ENCODE peak calls at places on chromosomes 2 and 18, in nine cellular contexts. One of them, this sample, is unnamed.

GRCh38 chr18:70243545-70243944 is 38.1 kb upstream of the RTTN start:
- DNase-seq in CD8-positive, alpha-beta memory T cell: no peak
- DNase-seq in cardiac muscle cell: no peak
- DNase-seq in mucosa of descending colon: no peak
- DNase-seq in stomach: no peak
- DNase-seq in adrenal gland: no peak
- DNase-seq in body of pancreas: no peak
- DNase-seq in colonic mucosa: no peak
- DNase-seq in A673: no peak
- DNase-seq in this sample: no peak

GRCh38 chr2:63790491-63790890 is 51.2 kb upstream of the UGP2 start:
- DNase-seq in CD8-positive, alpha-beta memory T cell: no peak
- DNase-seq in cardiac muscle cell: no peak
- DNase-seq in mucosa of descending colon: no peak
- DNase-seq in stomach: no peak
- DNase-seq in adrenal gland: no peak
- DNase-seq in body of pancreas: no peak
- DNase-seq in colonic mucosa: no peak
- DNase-seq in A673: no peak
- DNase-seq in this sample: no peak

GRCh38 chr18:23881778-23882177 is 132.8 kb upstream of the TTC39C start:
- DNase-seq in CD8-positive, alpha-beta memory T cell: no peak
- DNase-seq in cardiac muscle cell: peak; percentile 36
- DNase-seq in mucosa of descending colon: no peak
- DNase-seq in stomach: peak; percentile 72
- DNase-seq in adrenal gland: no peak
- DNase-seq in body of pancreas: peak; percentile 74
- DNase-seq in colonic mucosa: no peak
- DNase-seq in A673: no peak
- DNase-seq in this sample: peak; percentile 56

GRCh38 chr18:52875711-52876110 is 535.7 kb downstream of the DCC start:
- DNase-seq in CD8-positive, alpha-beta memory T cell: no peak
- DNase-seq in cardiac muscle cell: no peak
- DNase-seq in mucosa of descending colon: no peak
- DNase-seq in stomach: no peak
- DNase-seq in adrenal gland: no peak
- DNase-seq in body of pancreas: no peak
- DNase-seq in colonic mucosa: no peak
- DNase-seq in A673: no peak
- DNase-seq in this sample: no peak

GRCh38 chr2:46569061-46569560 is 89.7 kb downstream of the TMEM247 start:
- DNase-seq in CD8-positive, alpha-beta memory T cell: no peak
- DNase-seq in cardiac muscle cell: peak; percentile 65
- DNase-seq in mucosa of descending colon: peak; percentile 39
- DNase-seq in stomach: no peak
- DNase-seq in adrenal gland: no peak
- DNase-seq in body of pancreas: no peak
- DNase-seq in colonic mucosa: no peak
- DNase-seq in A673: no peak
- DNase-seq in this sample: no peak

GRCh38 chr2:20326163-20326780 is 24.4 kb downstream of the PUM2 start:
- DNase-seq in CD8-positive, alpha-beta memory T cell: peak; percentile 27
- DNase-seq in cardiac muscle cell: peak; percentile 69
- DNase-seq in mucosa of descending colon: peak; percentile 80
- DNase-seq in stomach: peak; percentile 61
- DNase-seq in adrenal gland: peak; percentile 72
- DNase-seq in body of pancreas: peak; percentile 53
- DNase-seq in colonic mucosa: peak; percentile 53
- DNase-seq in A673: peak; percentile 68
- DNase-seq in this sample: no peak

GRCh38 chr18:24763765-24764548 is 303.5 kb downstream of the HRH4 start:
- DNase-seq in CD8-positive, alpha-beta memory T cell: no peak
- DNase-seq in cardiac muscle cell: no peak
- DNase-seq in mucosa of descending colon: no peak
- DNase-seq in stomach: no peak
- DNase-seq in adrenal gland: no peak
- DNase-seq in body of pancreas: no peak
- DNase-seq in colonic mucosa: no peak
- DNase-seq in A673: peak; percentile 59
- DNase-seq in this sample: peak; percentile 57

GRCh38 chr2:18455256-18455862 is 105.1 kb downstream of the RDH14 start:
- DNase-seq in CD8-positive, alpha-beta memory T cell: no peak
- DNase-seq in cardiac muscle cell: peak; percentile 40
- DNase-seq in mucosa of descending colon: no peak
- DNase-seq in stomach: no peak
- DNase-seq in adrenal gland: no peak
- DNase-seq in body of pancreas: peak; percentile 13
- DNase-seq in colonic mucosa: no peak
- DNase-seq in A673: no peak
- DNase-seq in this sample: peak; percentile 60

GRCh38 chr2:37156857-37157714 is at the start of gene EIF2AK2:
- DNase-seq in CD8-positive, alpha-beta memory T cell: peak; percentile 86
- DNase-seq in cardiac muscle cell: peak; percentile 82
- DNase-seq in mucosa of descending colon: peak; percentile 86
- DNase-seq in stomach: peak; percentile 84
- DNase-seq in adrenal gland: peak; percentile 92
- DNase-seq in body of pancreas: peak; percentile 86
- DNase-seq in colonic mucosa: peak; percentile 89
- DNase-seq in A673: peak; percentile 91
- DNase-seq in this sample: peak; percentile 93

GRCh38 chr2:151297882-151298281 is 8.4 kb upstream of the NMI start:
- DNase-seq in CD8-positive, alpha-beta memory T cell: no peak
- DNase-seq in cardiac muscle cell: no peak
- DNase-seq in mucosa of descending colon: no peak
- DNase-seq in stomach: no peak
- DNase-seq in adrenal gland: no peak
- DNase-seq in body of pancreas: no peak
- DNase-seq in colonic mucosa: no peak
- DNase-seq in A673: peak; percentile 76
- DNase-seq in this sample: no peak

GRCh38 chr2:24515841-24516240 is 24.8 kb downstream of the NCOA1 start:
- DNase-seq in CD8-positive, alpha-beta memory T cell: no peak
- DNase-seq in cardiac muscle cell: peak; percentile 4
- DNase-seq in mucosa of descending colon: no peak
- DNase-seq in stomach: no peak
- DNase-seq in adrenal gland: no peak
- DNase-seq in body of pancreas: no peak
- DNase-seq in colonic mucosa: no peak
- DNase-seq in A673: peak; percentile 16
- DNase-seq in this sample: no peak

GRCh38 chr2:24514820-24515219 is 23.8 kb downstream of the NCOA1 start:
- DNase-seq in CD8-positive, alpha-beta memory T cell: no peak
- DNase-seq in cardiac muscle cell: no peak
- DNase-seq in mucosa of descending colon: no peak
- DNase-seq in stomach: no peak
- DNase-seq in adrenal gland: no peak
- DNase-seq in body of pancreas: no peak
- DNase-seq in colonic mucosa: no peak
- DNase-seq in A673: no peak
- DNase-seq in this sample: no peak

GRCh38 chr2:24520175-24520574 is 29.1 kb downstream of the NCOA1 start:
- DNase-seq in CD8-positive, alpha-beta memory T cell: no peak
- DNase-seq in cardiac muscle cell: no peak
- DNase-seq in mucosa of descending colon: no peak
- DNase-seq in stomach: no peak
- DNase-seq in adrenal gland: no peak
- DNase-seq in body of pancreas: no peak
- DNase-seq in colonic mucosa: no peak
- DNase-seq in A673: no peak
- DNase-seq in this sample: no peak

GRCh38 chr2:24515335-24515734 is 24.3 kb downstream of the NCOA1 start:
- DNase-seq in CD8-positive, alpha-beta memory T cell: no peak
- DNase-seq in cardiac muscle cell: no peak
- DNase-seq in mucosa of descending colon: no peak
- DNase-seq in stomach: no peak
- DNase-seq in adrenal gland: peak; percentile 37
- DNase-seq in body of pancreas: no peak
- DNase-seq in colonic mucosa: no peak
- DNase-seq in A673: no peak
- DNase-seq in this sample: no peak

GRCh38 chr2:24517247-24517646 is 26.2 kb downstream of the NCOA1 start:
- DNase-seq in CD8-positive, alpha-beta memory T cell: no peak
- DNase-seq in cardiac muscle cell: peak; percentile 20
- DNase-seq in mucosa of descending colon: no peak
- DNase-seq in stomach: no peak
- DNase-seq in adrenal gland: no peak
- DNase-seq in body of pancreas: peak; percentile 25
- DNase-seq in colonic mucosa: no peak
- DNase-seq in A673: no peak
- DNase-seq in this sample: no peak
- H3K4me1 ChIP-seq in CD8-positive, alpha-beta memory T cell: peaks cover 31% of the 10 kb centered on the region
- H3K4me1 ChIP-seq in cardiac muscle cell: peaks cover 8% of the 10 kb centered on the region
- H3K4me1 ChIP-seq in mucosa of descending colon: peaks cover 18% of the 10 kb centered on the region
- H3K4me1 ChIP-seq in stomach: peaks cover 12% of the 10 kb centered on the region
- H3K4me1 ChIP-seq in adrenal gland: peaks cover 41% of the 10 kb centered on the region
- H3K4me1 ChIP-seq in body of pancreas: peaks cover 44% of the 10 kb centered on the region
- H3K4me1 ChIP-seq in colonic mucosa: peaks cover 7% of the 10 kb centered on the region
- H3K4me1 ChIP-seq in A673: peaks cover 8% of the 10 kb centered on the region
- H3K4me1 ChIP-seq in this sample: peaks cover 4% of the 10 kb centered on the region

GRCh38 chr2:43082878-43083261 is 143.5 kb downstream of the ZFP36L2 start:
- DNase-seq in CD8-positive, alpha-beta memory T cell: no peak
- DNase-seq in cardiac muscle cell: no peak
- DNase-seq in mucosa of descending colon: no peak
- DNase-seq in stomach: no peak
- DNase-seq in adrenal gland: no peak
- DNase-seq in body of pancreas: no peak
- DNase-seq in colonic mucosa: no peak
- DNase-seq in A673: no peak
- DNase-seq in this sample: no peak

GRCh38 chr2:43083278-43083677 is 143.1 kb downstream of the ZFP36L2 start:
- DNase-seq in CD8-positive, alpha-beta memory T cell: no peak
- DNase-seq in cardiac muscle cell: no peak
- DNase-seq in mucosa of descending colon: no peak
- DNase-seq in stomach: no peak
- DNase-seq in adrenal gland: no peak
- DNase-seq in body of pancreas: no peak
- DNase-seq in colonic mucosa: no peak
- DNase-seq in A673: no peak
- DNase-seq in this sample: peak; percentile 77

GRCh38 chr2:43080626-43081025 is 145.8 kb downstream of the ZFP36L2 start:
- DNase-seq in CD8-positive, alpha-beta memory T cell: no peak
- DNase-seq in cardiac muscle cell: no peak
- DNase-seq in mucosa of descending colon: no peak
- DNase-seq in stomach: no peak
- DNase-seq in adrenal gland: no peak
- DNase-seq in body of pancreas: no peak
- DNase-seq in colonic mucosa: no peak
- DNase-seq in A673: no peak
- DNase-seq in this sample: peak; percentile 59

GRCh38 chr2:43082111-43082877 is 144.1 kb downstream of the ZFP36L2 start:
- DNase-seq in CD8-positive, alpha-beta memory T cell: no peak
- DNase-seq in cardiac muscle cell: peak; percentile 42
- DNase-seq in mucosa of descending colon: no peak
- DNase-seq in stomach: no peak
- DNase-seq in adrenal gland: no peak
- DNase-seq in body of pancreas: no peak
- DNase-seq in colonic mucosa: no peak
- DNase-seq in A673: peak; percentile 64
- DNase-seq in this sample: peak; percentile 80

GRCh38 chr2:43081131-43081745 is 145.2 kb downstream of the ZFP36L2 start:
- DNase-seq in CD8-positive, alpha-beta memory T cell: no peak
- DNase-seq in cardiac muscle cell: no peak
- DNase-seq in mucosa of descending colon: no peak
- DNase-seq in stomach: no peak
- DNase-seq in adrenal gland: no peak
- DNase-seq in body of pancreas: no peak
- DNase-seq in colonic mucosa: no peak
- DNase-seq in A673: no peak
- DNase-seq in this sample: no peak
- H3K4me1 ChIP-seq in CD8-positive, alpha-beta memory T cell: peaks cover 5% of the 10 kb centered on the region
- H3K4me1 ChIP-seq in cardiac muscle cell: peaks cover 34% of the 10 kb centered on the region
- H3K4me1 ChIP-seq in mucosa of descending colon: peaks cover 12% of the 10 kb centered on the region
- H3K4me1 ChIP-seq in stomach: peaks cover 39% of the 10 kb centered on the region
- H3K4me1 ChIP-seq in adrenal gland: peaks cover 52% of the 10 kb centered on the region
- H3K4me1 ChIP-seq in body of pancreas: peaks cover 26% of the 10 kb centered on the region
- H3K4me1 ChIP-seq in colonic mucosa: no peaks in the 10 kb centered on the region
- H3K4me1 ChIP-seq in A673: peaks cover 38% of the 10 kb centered on the region
- H3K4me1 ChIP-seq in this sample: peaks cover 29% of the 10 kb centered on the region

GRCh38 chr2:217821536-217822147 is 181.2 kb downstream of the TNS1 start:
- DNase-seq in CD8-positive, alpha-beta memory T cell: no peak
- DNase-seq in cardiac muscle cell: no peak
- DNase-seq in mucosa of descending colon: no peak
- DNase-seq in stomach: no peak
- DNase-seq in adrenal gland: no peak
- DNase-seq in body of pancreas: no peak
- DNase-seq in colonic mucosa: no peak
- DNase-seq in A673: no peak
- DNase-seq in this sample: peak; percentile 50
- H3K4me1 ChIP-seq in CD8-positive, alpha-beta memory T cell: no peaks in the 10 kb centered on the region
- H3K4me1 ChIP-seq in cardiac muscle cell: peaks cover 2% of the 10 kb centered on the region
- H3K4me1 ChIP-seq in mucosa of descending colon: no peaks in the 10 kb centered on the region
- H3K4me1 ChIP-seq in stomach: peaks cover 17% of the 10 kb centered on the region
- H3K4me1 ChIP-seq in adrenal gland: peaks cover 39% of the 10 kb centered on the region
- H3K4me1 ChIP-seq in body of pancreas: no peaks in the 10 kb centered on the region
- H3K4me1 ChIP-seq in colonic mucosa: no peaks in the 10 kb centered on the region
- H3K4me1 ChIP-seq in A673: no peaks in the 10 kb centered on the region
- H3K4me1 ChIP-seq in this sample: peaks cover 22% of the 10 kb centered on the region

GRCh38 chr2:109452318-109453305 is 161.2 kb downstream of the SEPTIN10 start:
- DNase-seq in CD8-positive, alpha-beta memory T cell: no peak
- DNase-seq in cardiac muscle cell: no peak
- DNase-seq in mucosa of descending colon: no peak
- DNase-seq in stomach: no peak
- DNase-seq in adrenal gland: no peak
- DNase-seq in body of pancreas: no peak
- DNase-seq in colonic mucosa: no peak
- DNase-seq in A673: no peak
- DNase-seq in this sample: no peak

GRCh38 chr2:109453596-109453995 is 160.2 kb downstream of the SEPTIN10 start:
- DNase-seq in CD8-positive, alpha-beta memory T cell: no peak
- DNase-seq in cardiac muscle cell: no peak
- DNase-seq in mucosa of descending colon: no peak
- DNase-seq in stomach: no peak
- DNase-seq in adrenal gland: no peak
- DNase-seq in body of pancreas: no peak
- DNase-seq in colonic mucosa: no peak
- DNase-seq in A673: no peak
- DNase-seq in this sample: no peak

GRCh38 chr2:109455731-109456691 is 157.8 kb downstream of the SEPTIN10 start:
- DNase-seq in CD8-positive, alpha-beta memory T cell: no peak
- DNase-seq in cardiac muscle cell: no peak
- DNase-seq in mucosa of descending colon: no peak
- DNase-seq in stomach: no peak
- DNase-seq in adrenal gland: no peak
- DNase-seq in body of pancreas: no peak
- DNase-seq in colonic mucosa: no peak
- DNase-seq in A673: no peak
- DNase-seq in this sample: no peak

GRCh38 chr2:109454764-109455394 is 158.9 kb downstream of the SEPTIN10 start:
- DNase-seq in CD8-positive, alpha-beta memory T cell: no peak
- DNase-seq in cardiac muscle cell: no peak
- DNase-seq in mucosa of descending colon: no peak
- DNase-seq in stomach: no peak
- DNase-seq in adrenal gland: no peak
- DNase-seq in body of pancreas: no peak
- DNase-seq in colonic mucosa: no peak
- DNase-seq in A673: no peak
- DNase-seq in this sample: no peak

DNA sequence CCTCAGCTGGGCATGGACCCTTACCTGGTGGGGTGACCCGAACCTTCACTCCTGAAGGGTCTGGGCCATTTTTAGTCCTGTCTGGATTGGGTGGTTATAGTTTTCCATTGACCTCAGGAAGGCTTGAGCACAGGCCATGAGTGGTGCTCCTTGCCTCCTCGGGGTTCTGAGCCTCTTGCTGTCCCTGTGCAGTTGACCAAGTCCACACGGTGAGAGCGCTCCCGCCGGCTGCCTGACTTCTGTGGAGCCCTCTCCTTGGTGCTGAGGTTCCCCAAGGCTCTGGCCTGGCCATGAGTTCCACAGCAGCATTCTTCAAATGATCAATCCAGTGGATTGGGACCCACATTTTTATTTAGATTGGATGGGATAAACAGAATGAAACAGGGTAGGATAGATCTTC is 159.5 kb downstream of the SEPTIN10 start:
- DNase-seq in CD8-positive, alpha-beta memory T cell: no peak
- DNase-seq in cardiac muscle cell: peak; percentile 30
- DNase-seq in mucosa of descending colon: no peak
- DNase-seq in stomach: no peak
- DNase-seq in adrenal gland: no peak
- DNase-seq in body of pancreas: no peak
- DNase-seq in colonic mucosa: no peak
- DNase-seq in A673: no peak
- DNase-seq in this sample: no peak
- H3K4me1 ChIP-seq in CD8-positive, alpha-beta memory T cell: no peaks in the 10 kb centered on the region
- H3K4me1 ChIP-seq in cardiac muscle cell: no peaks in the 10 kb centered on the region
- H3K4me1 ChIP-seq in mucosa of descending colon: no peaks in the 10 kb centered on the region
- H3K4me1 ChIP-seq in stomach: no peaks in the 10 kb centered on the region
- H3K4me1 ChIP-seq in adrenal gland: peaks cover 10% of the 10 kb centered on the region
- H3K4me1 ChIP-seq in body of pancreas: no peaks in the 10 kb centered on the region
- H3K4me1 ChIP-seq in colonic mucosa: no peaks in the 10 kb centered on the region
- H3K4me1 ChIP-seq in A673: no peaks in the 10 kb centered on the region
- H3K4me1 ChIP-seq in this sample: no peaks in the 10 kb centered on the region